ENCODE peak calls at places on chromosomes 5 and 9, in eight cellular contexts. One of them, this sample, is unnamed.

GRCh38 chr9:127139071-127139731 is 16.8 kb upstream of the ANGPTL2 start:
- DNase-seq in fibroblast of mammary gland: no peak
- DNase-seq in heart right ventricle: no peak
- DNase-seq in adipocyte: no peak
- DNase-seq in thyroid gland: no peak
- DNase-seq in lower lobe of right lung: no peak
- DNase-seq in neuronal stem cell: no peak
- DNase-seq in esophagus squamous epithelium: no peak
- DNase-seq in this sample: no peak

GRCh38 chr5:57494104-57495098 is 11.8 kb upstream of the ACTBL2 start:
- DNase-seq in fibroblast of mammary gland: peak
- DNase-seq in heart right ventricle: peak
- DNase-seq in adipocyte: peak
- DNase-seq in thyroid gland: no peak
- DNase-seq in lower lobe of right lung: peak
- DNase-seq in neuronal stem cell: no peak
- DNase-seq in esophagus squamous epithelium: peak
- DNase-seq in this sample: peak

GRCh38 chr9:1005043-1005667 is 28.7 kb downstream of the DMRT3 start:
- DNase-seq in fibroblast of mammary gland: peak
- DNase-seq in heart right ventricle: peak
- DNase-seq in adipocyte: peak
- DNase-seq in thyroid gland: peak
- DNase-seq in lower lobe of right lung: no peak
- DNase-seq in neuronal stem cell: peak
- DNase-seq in esophagus squamous epithelium: no peak
- DNase-seq in this sample: no peak

GRCh38 chr5:54090495-54091084 is 219.8 kb downstream of the ARL15 start:
- DNase-seq in fibroblast of mammary gland: peak
- DNase-seq in heart right ventricle: no peak
- DNase-seq in adipocyte: peak
- DNase-seq in thyroid gland: no peak
- DNase-seq in lower lobe of right lung: no peak
- DNase-seq in neuronal stem cell: no peak
- DNase-seq in esophagus squamous epithelium: no peak
- DNase-seq in this sample: no peak

GRCh38 chr9:123773783-123774182 is 156.1 kb downstream of the DENND1A start:
- DNase-seq in fibroblast of mammary gland: no peak
- DNase-seq in heart right ventricle: no peak
- DNase-seq in adipocyte: no peak
- DNase-seq in thyroid gland: no peak
- DNase-seq in lower lobe of right lung: no peak
- DNase-seq in neuronal stem cell: no peak
- DNase-seq in esophagus squamous epithelium: no peak
- DNase-seq in this sample: no peak

GRCh38 chr9:134948149-134948548 is 30.4 kb upstream of the FCN1 start:
- DNase-seq in fibroblast of mammary gland: no peak
- DNase-seq in heart right ventricle: no peak
- DNase-seq in adipocyte: no peak
- DNase-seq in thyroid gland: no peak
- DNase-seq in lower lobe of right lung: no peak
- DNase-seq in neuronal stem cell: no peak
- DNase-seq in esophagus squamous epithelium: no peak
- DNase-seq in this sample: no peak

GRCh38 chr5:127290019-127290945 is at the start of gene MEGF10:
- DNase-seq in fibroblast of mammary gland: peak
- DNase-seq in heart right ventricle: peak
- DNase-seq in adipocyte: peak
- DNase-seq in thyroid gland: peak
- DNase-seq in lower lobe of right lung: no peak
- DNase-seq in neuronal stem cell: peak
- DNase-seq in esophagus squamous epithelium: no peak
- DNase-seq in this sample: no peak

GRCh38 chr5:6729400-6730310 is 16.4 kb downstream of the TENT4A start:
- DNase-seq in fibroblast of mammary gland: no peak
- DNase-seq in heart right ventricle: no peak
- DNase-seq in adipocyte: no peak
- DNase-seq in thyroid gland: no peak
- DNase-seq in lower lobe of right lung: no peak
- DNase-seq in neuronal stem cell: no peak
- DNase-seq in esophagus squamous epithelium: no peak
- DNase-seq in this sample: no peak

GRCh38 chr5:76403963-76404693 is 1.0 kb downstream of the IQGAP2 start:
- DNase-seq in fibroblast of mammary gland: no peak
- DNase-seq in heart right ventricle: no peak
- DNase-seq in adipocyte: no peak
- DNase-seq in thyroid gland: peak
- DNase-seq in lower lobe of right lung: peak
- DNase-seq in neuronal stem cell: peak
- DNase-seq in esophagus squamous epithelium: peak
- DNase-seq in this sample: no peak

GRCh38 chr9:135355466-135356420 is 123.8 kb upstream of the PPP1R26 start:
- DNase-seq in fibroblast of mammary gland: no peak
- DNase-seq in heart right ventricle: no peak
- DNase-seq in adipocyte: no peak
- DNase-seq in thyroid gland: no peak
- DNase-seq in lower lobe of right lung: no peak
- DNase-seq in neuronal stem cell: no peak
- DNase-seq in esophagus squamous epithelium: no peak
- DNase-seq in this sample: no peak

GRCh38 chr5:99019812-99020697 is 91.2 kb upstream of the CHD1 start:
- DNase-seq in fibroblast of mammary gland: peak
- DNase-seq in heart right ventricle: no peak
- DNase-seq in adipocyte: peak
- DNase-seq in thyroid gland: no peak
- DNase-seq in lower lobe of right lung: no peak
- DNase-seq in neuronal stem cell: no peak
- DNase-seq in esophagus squamous epithelium: no peak
- DNase-seq in this sample: no peak

GRCh38 chr5:80554646-80555045 is 15.4 kb downstream of the ANKRD34B start:
- DNase-seq in fibroblast of mammary gland: no peak
- DNase-seq in heart right ventricle: no peak
- DNase-seq in adipocyte: no peak
- DNase-seq in thyroid gland: no peak
- DNase-seq in lower lobe of right lung: no peak
- DNase-seq in neuronal stem cell: no peak
- DNase-seq in esophagus squamous epithelium: no peak
- DNase-seq in this sample: no peak

GRCh38 chr5:52870448-52870847 is 82.7 kb downstream of the ITGA1 start:
- DNase-seq in fibroblast of mammary gland: peak
- DNase-seq in heart right ventricle: peak
- DNase-seq in adipocyte: peak
- DNase-seq in thyroid gland: no peak
- DNase-seq in lower lobe of right lung: no peak
- DNase-seq in neuronal stem cell: peak
- DNase-seq in esophagus squamous epithelium: no peak
- DNase-seq in this sample: peak

GRCh38 chr9:137303893-137304382 is 1.9 kb upstream of the NRARP start:
- DNase-seq in fibroblast of mammary gland: no peak
- DNase-seq in heart right ventricle: no peak
- DNase-seq in adipocyte: no peak
- DNase-seq in thyroid gland: no peak
- DNase-seq in lower lobe of right lung: no peak
- DNase-seq in neuronal stem cell: no peak
- DNase-seq in esophagus squamous epithelium: no peak
- DNase-seq in this sample: no peak

GRCh38 chr9:113519401-113520108 is 56.0 kb downstream of the RGS3 start:
- DNase-seq in fibroblast of mammary gland: peak
- DNase-seq in heart right ventricle: no peak
- DNase-seq in adipocyte: no peak
- DNase-seq in thyroid gland: no peak
- DNase-seq in lower lobe of right lung: no peak
- DNase-seq in neuronal stem cell: no peak
- DNase-seq in esophagus squamous epithelium: no peak
- DNase-seq in this sample: no peak
- H3K4me3 ChIP-seq in fibroblast of mammary gland: no peak
- H3K4me3 ChIP-seq in heart right ventricle: no peak
- H3K4me3 ChIP-seq in adipocyte: no peak
- H3K4me3 ChIP-seq in thyroid gland: no peak
- H3K4me3 ChIP-seq in lower lobe of right lung: no peak
- H3K4me3 ChIP-seq in neuronal stem cell: no peak
- H3K4me3 ChIP-seq in esophagus squamous epithelium: no peak
- H3K4me3 ChIP-seq in this sample: no peak

GRCh38 chr5:180811012-180811622 is 8.5 kb upstream of the MGAT1 start:
- DNase-seq in fibroblast of mammary gland: no peak
- DNase-seq in heart right ventricle: peak
- DNase-seq in adipocyte: no peak
- DNase-seq in thyroid gland: no peak
- DNase-seq in lower lobe of right lung: no peak
- DNase-seq in neuronal stem cell: no peak
- DNase-seq in esophagus squamous epithelium: no peak
- DNase-seq in this sample: no peak

GRCh38 chr5:180811623-180812119 is 9.1 kb upstream of the MGAT1 start:
- DNase-seq in fibroblast of mammary gland: no peak
- DNase-seq in heart right ventricle: no peak
- DNase-seq in adipocyte: no peak
- DNase-seq in thyroid gland: no peak
- DNase-seq in lower lobe of right lung: no peak
- DNase-seq in neuronal stem cell: no peak
- DNase-seq in esophagus squamous epithelium: no peak
- DNase-seq in this sample: no peak

GRCh38 chr5:180809403-180810209 is 7.0 kb upstream of the MGAT1 start:
- DNase-seq in fibroblast of mammary gland: peak
- DNase-seq in heart right ventricle: peak
- DNase-seq in adipocyte: peak
- DNase-seq in thyroid gland: peak
- DNase-seq in lower lobe of right lung: peak
- DNase-seq in neuronal stem cell: peak
- DNase-seq in esophagus squamous epithelium: peak
- DNase-seq in this sample: peak

GRCh38 chr5:180808461-180809000 is 5.9 kb upstream of the MGAT1 start:
- DNase-seq in fibroblast of mammary gland: no peak
- DNase-seq in heart right ventricle: peak
- DNase-seq in adipocyte: no peak
- DNase-seq in thyroid gland: no peak
- DNase-seq in lower lobe of right lung: no peak
- DNase-seq in neuronal stem cell: no peak
- DNase-seq in esophagus squamous epithelium: no peak
- DNase-seq in this sample: no peak

GRCh38 chr5:180810210-180811011 is 7.8 kb upstream of the MGAT1 start:
- DNase-seq in fibroblast of mammary gland: peak
- DNase-seq in heart right ventricle: peak
- DNase-seq in adipocyte: peak
- DNase-seq in thyroid gland: peak
- DNase-seq in lower lobe of right lung: peak
- DNase-seq in neuronal stem cell: peak
- DNase-seq in esophagus squamous epithelium: peak
- DNase-seq in this sample: peak
- H3K4me3 ChIP-seq in fibroblast of mammary gland: peak
- H3K4me3 ChIP-seq in heart right ventricle: peak
- H3K4me3 ChIP-seq in adipocyte: peak
- H3K4me3 ChIP-seq in thyroid gland: peak
- H3K4me3 ChIP-seq in lower lobe of right lung: peak
- H3K4me3 ChIP-seq in neuronal stem cell: peak
- H3K4me3 ChIP-seq in esophagus squamous epithelium: peak
- H3K4me3 ChIP-seq in this sample: peak

DNA sequence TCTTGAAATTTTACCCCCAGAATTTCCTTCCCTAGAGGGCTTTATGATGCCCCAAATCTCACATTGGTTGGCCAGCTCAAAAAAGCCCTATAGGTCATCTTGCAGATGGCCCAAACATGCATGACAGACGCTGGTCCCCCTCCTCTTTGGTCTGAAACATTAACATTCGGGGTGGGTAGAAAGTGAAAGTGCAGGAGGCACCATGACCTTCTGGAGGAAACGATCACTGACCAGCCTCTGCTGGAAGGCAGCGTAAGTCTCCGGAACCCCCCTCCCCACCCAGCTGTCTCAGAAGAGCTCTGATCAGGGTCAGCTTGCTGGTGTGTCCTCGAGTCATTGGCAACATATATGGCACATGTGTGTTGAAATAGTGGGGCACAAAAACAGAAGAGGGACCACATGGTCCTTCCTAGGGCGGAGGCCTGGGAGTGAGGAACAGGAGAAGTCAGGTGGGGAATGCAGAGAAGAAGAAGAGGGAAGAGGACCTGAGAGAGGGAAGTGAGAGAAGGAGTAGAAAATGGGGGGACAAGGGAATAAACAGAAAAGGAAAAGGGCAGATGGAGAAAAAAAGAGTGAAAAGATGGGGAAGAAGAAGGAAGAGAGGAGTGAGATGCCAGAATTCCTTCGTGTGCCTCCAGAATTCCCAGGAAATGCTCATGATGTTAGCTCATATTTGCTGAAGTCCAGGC is 46.2 kb downstream of the IL31RA start:
- DNase-seq in fibroblast of mammary gland: no peak
- DNase-seq in heart right ventricle: no peak
- DNase-seq in adipocyte: no peak
- DNase-seq in thyroid gland: no peak
- DNase-seq in lower lobe of right lung: no peak
- DNase-seq in neuronal stem cell: no peak
- DNase-seq in esophagus squamous epithelium: no peak
- DNase-seq in this sample: no peak
- H3K4me3 ChIP-seq in fibroblast of mammary gland: no peak
- H3K4me3 ChIP-seq in heart right ventricle: no peak
- H3K4me3 ChIP-seq in adipocyte: peak
- H3K4me3 ChIP-seq in thyroid gland: no peak
- H3K4me3 ChIP-seq in lower lobe of right lung: no peak
- H3K4me3 ChIP-seq in neuronal stem cell: no peak
- H3K4me3 ChIP-seq in esophagus squamous epithelium: no peak
- H3K4me3 ChIP-seq in this sample: peak

DNA sequence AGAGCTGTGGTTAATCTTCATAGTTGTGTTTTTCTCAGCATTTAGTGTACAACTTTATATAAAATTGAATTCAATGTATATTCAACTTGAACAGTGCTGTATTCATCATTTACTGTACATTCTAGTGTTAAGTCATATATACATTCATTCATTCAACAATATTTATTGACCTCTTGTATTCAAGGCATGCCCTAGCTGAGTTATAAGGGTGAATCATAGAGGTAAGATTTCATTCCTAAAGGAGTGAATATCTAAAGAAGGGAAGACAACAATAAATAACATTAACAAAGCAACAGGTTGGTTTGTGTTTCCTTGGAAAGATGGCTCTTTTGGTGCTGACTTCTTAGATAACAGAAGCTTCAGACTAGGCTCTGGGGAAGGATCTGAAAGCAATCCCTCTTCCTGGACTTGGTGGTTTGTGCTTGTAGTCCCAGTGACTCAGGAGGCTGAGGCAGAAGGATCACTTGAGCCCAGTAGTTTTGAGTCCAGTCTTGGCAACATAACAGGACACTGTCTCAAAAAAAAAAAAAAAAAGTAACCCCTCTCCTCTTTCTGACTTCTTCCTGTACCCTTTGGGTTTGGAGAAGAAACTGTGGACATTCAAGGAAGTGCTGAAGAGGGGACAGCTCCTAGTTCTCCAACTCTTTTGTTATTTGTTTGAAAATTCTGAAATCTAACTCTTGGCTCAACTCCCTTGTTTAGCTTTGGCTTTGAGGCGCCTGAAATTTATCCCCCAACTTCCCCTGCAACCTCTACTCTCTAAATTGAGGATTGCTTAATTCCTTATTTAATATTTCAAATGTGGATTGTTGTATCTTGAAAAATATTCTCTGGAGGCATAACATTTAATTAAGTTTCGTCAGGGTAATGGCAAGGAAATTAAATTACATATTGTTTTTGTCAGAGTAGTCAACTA is 80.2 kb downstream of the OSTF1 start:
- DNase-seq in fibroblast of mammary gland: no peak
- DNase-seq in heart right ventricle: no peak
- DNase-seq in adipocyte: peak
- DNase-seq in thyroid gland: no peak
- DNase-seq in lower lobe of right lung: no peak
- DNase-seq in neuronal stem cell: no peak
- DNase-seq in esophagus squamous epithelium: no peak
- DNase-seq in this sample: no peak
- H3K4me3 ChIP-seq in fibroblast of mammary gland: no peak
- H3K4me3 ChIP-seq in heart right ventricle: no peak
- H3K4me3 ChIP-seq in adipocyte: no peak
- H3K4me3 ChIP-seq in thyroid gland: no peak
- H3K4me3 ChIP-seq in lower lobe of right lung: no peak
- H3K4me3 ChIP-seq in neuronal stem cell: no peak
- H3K4me3 ChIP-seq in esophagus squamous epithelium: no peak
- H3K4me3 ChIP-seq in this sample: no peak